ENCODE peak calls at places on chromosomes 4 and X, in six cellular contexts. N is SK-N-SH, V is mesenchymal stem cell, T is fibroblast of lung, P is neuronal stem cell, G is mammary epithelial cell. O is an unnamed sample.

GRCh38 chr4:118338981-118339765 is 13.6 kb downstream of the PRSS12 start:
- DNase-seq in G (peak; percentile 79), P (no peak), V (no peak), N (no peak), T (peak; percentile 77), O (peak; percentile 74)

GRCh38 chrX:24696241-24696640 is 2.5 kb downstream of the POLA1 start:
- DNase-seq in G (no peak), P (no peak), T (peak; percentile 7), V (no peak), N (no peak), O (no peak)

GRCh38 chr4:135185256-135185655 is 983.7 kb upstream of the PABPC4L start:
- DNase-seq in G (no peak), T (no peak), N (no peak), V (no peak), P (no peak), O (no peak)

GRCh38 chr4:106502106-106502699 is 133.6 kb upstream of the GIMD1 start:
- DNase-seq in P (peak; percentile 56), N (peak; percentile 62), G (peak; percentile 52), T (peak; percentile 54), V (peak; percentile 61), O (peak; percentile 79)

GRCh38 chrX:150621652-150622051 is 53.2 kb downstream of the MTM1 start:
- DNase-seq in P (no peak), G (no peak), V (no peak), N (peak; percentile 4), T (no peak), O (no peak)

GRCh38 chr4:152630361-152630760 is 49.4 kb downstream of the TMEM154 start:
- DNase-seq in G (no peak), P (no peak), N (no peak), V (no peak), T (no peak), O (no peak)

GRCh38 chr4:89486042-89486441 is 178.4 kb upstream of the GPRIN3 start:
- DNase-seq in P (no peak), T (no peak), G (peak; percentile 19), V (peak; percentile 54), N (peak; percentile 22), O (peak; percentile 72)

GRCh38 chr4:47617607-47618006 is 132.5 kb downstream of the ATP10D start:
- DNase-seq in T (no peak), N (no peak), P (no peak), G (no peak), V (no peak), O (no peak)

GRCh38 chr4:151783867-151784266 is 23.1 kb upstream of the GATB start:
- DNase-seq in V (no peak), P (no peak), T (peak; percentile 33), N (no peak), G (no peak), O (no peak)

GRCh38 chrX:11949291-11949690 is 189.0 kb upstream of the FRMPD4 start:
- DNase-seq in N (no peak), G (no peak), P (no peak), V (no peak), T (no peak), O (no peak)

GRCh38 chr4:48937033-48937432 is 30.5 kb upstream of the OCIAD2 start:
- DNase-seq in V (no peak), T (no peak), G (no peak), N (no peak), P (no peak), O (no peak)

GRCh38 chr4:184074989-184075388 is 142.7 kb downstream of the ENPP6 start:
- DNase-seq in G (no peak), T (no peak), V (no peak), P (no peak), N (no peak), O (no peak)

GRCh38 chr4:124903995-124904722 is 191.6 kb upstream of the ANKRD50 start:
- DNase-seq in T (peak; percentile 76), N (no peak), V (peak; percentile 41), P (no peak), G (peak; percentile 53), O (peak; percentile 81)

GRCh38 chrX:20595928-20596550 is 329.3 kb upstream of the RPS6KA3 start:
- DNase-seq in G (peak; percentile 69), T (peak; percentile 44), N (no peak), P (no peak), V (peak; percentile 18), O (peak; percentile 29)

GRCh38 chr4:110275871-110276270 is 77.5 kb upstream of the ELOVL6 start:
- DNase-seq in V (peak; percentile 34), P (no peak), T (peak; percentile 92), G (peak; percentile 50), N (no peak), O (peak; percentile 61)

GRCh38 chrX:79715448-79715847 is 299.1 kb upstream of the TBX22 start:
- DNase-seq in P (no peak), G (no peak), V (no peak), N (peak; percentile 36), T (no peak), O (no peak)

GRCh38 chrX:41382699-41383645 is 49.0 kb downstream of the DDX3X start:
- DNase-seq in N (no peak), V (peak; percentile 60), T (peak; percentile 33), G (no peak), P (no peak), O (peak; percentile 31)
- H3K9ac ChIP-seq in N (no peak overlapping the region), V (peak overlapping the region; percentile 21), T (no peak overlapping the region), G (no peak overlapping the region), P (no peak overlapping the region), O (peak overlapping the region; percentile 12)

GRCh38 chr4:3515646-3516045 is 16.6 kb downstream of the LRPAP1 start:
- DNase-seq in N (no peak), T (no peak), P (no peak), V (no peak), G (no peak), O (no peak)

GRCh38 chr4:3513807-3514206 is 18.4 kb downstream of the LRPAP1 start:
- DNase-seq in V (no peak), T (no peak), N (no peak), G (no peak), P (no peak), O (no peak)

GRCh38 chr4:3516061-3516835 is 16.0 kb downstream of the LRPAP1 start:
- DNase-seq in P (no peak), N (no peak), V (no peak), G (no peak), T (no peak), O (no peak)

GRCh38 chr4:3514221-3514780 is 17.9 kb downstream of the LRPAP1 start:
- DNase-seq in N (no peak), G (no peak), T (no peak), V (no peak), P (no peak), O (no peak)

DNA sequence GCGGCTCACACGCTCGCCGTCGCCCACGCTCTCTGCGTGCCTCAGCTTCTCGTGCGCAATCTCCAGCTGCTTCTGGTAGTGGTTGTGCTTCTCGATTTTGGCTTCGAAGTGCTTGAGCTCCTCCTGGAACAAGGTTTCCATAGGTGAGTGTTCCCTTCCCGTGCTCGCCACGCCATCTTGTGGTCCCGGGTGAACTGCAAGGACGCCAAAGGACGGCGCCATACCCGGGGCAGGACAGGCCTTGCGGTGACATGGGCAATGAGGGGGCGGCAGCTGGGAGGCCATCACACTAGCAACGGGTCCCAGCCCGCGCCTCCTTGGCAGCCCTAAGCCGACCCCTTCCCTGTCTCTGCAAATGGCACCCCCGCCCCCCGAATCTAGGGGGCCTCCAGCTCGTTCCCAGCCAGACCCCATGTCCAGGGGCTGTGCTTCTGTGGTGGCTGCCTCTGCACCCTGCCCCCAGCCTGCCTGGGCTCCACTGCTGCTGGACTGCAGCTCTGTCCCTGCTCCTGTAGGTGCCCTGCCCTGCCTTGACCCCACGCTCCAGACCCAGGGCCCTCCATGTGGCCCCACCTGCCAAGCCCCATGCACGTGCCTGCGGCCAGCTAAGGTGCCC is 17.3 kb downstream of the LRPAP1 start:
- DNase-seq in T (no peak), G (peak; percentile 17), P (no peak), V (no peak), N (no peak), O (no peak)
- H3K36me3 ChIP-seq in T (peaks cover 36% of the 10 kb centered on the region), G (peaks cover 19% of the 10 kb centered on the region), P (peaks cover 73% of the 10 kb centered on the region), V (peaks cover 92% of the 10 kb centered on the region), N (peaks cover 3% of the 10 kb centered on the region), O (peaks cover 86% of the 10 kb centered on the region)

GRCh38 chrX:69670001-69670555 is 54.2 kb downstream of the EDA start:
- DNase-seq in V (no peak), T (no peak), G (no peak), P (no peak), N (no peak), O (no peak)

GRCh38 chrX:69664693-69665092 is 48.8 kb downstream of the EDA start:
- DNase-seq in P (no peak), V (no peak), N (no peak), G (no peak), T (no peak), O (no peak)
- H3K9ac ChIP-seq in P (no peak overlapping the region), V (no peak overlapping the region), N (no peak overlapping the region), G (no peak overlapping the region), T (no peak overlapping the region), O (no peak overlapping the region)

DNA sequence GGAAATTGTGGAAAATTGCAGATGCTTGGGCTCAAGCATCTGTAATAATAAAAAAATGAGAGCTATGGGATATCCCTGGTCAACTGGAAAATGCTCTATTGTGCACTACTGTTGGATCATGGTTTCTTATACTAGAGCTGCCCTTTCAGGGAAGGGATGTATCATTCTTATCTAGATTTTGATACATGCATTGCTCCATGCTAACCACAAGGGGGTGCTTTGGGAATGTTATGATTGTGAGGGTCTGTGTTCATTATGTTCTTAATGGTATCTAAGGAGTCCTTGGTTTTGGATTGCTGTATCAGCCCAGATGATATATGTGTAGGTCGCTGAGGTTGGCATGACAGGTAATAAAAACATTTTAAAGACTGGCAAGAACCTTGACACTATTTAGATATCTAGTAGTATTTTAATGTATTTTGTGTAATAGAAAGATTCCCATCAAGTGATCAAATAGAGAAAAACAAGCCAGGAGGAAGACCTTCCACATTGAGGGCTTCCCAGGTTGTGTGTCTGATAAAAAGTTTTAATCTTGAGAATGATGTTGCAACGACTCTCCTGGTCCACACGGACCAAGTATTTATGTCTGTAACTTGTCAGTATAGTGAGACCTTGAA is 49.2 kb upstream of the TLR2 start:
- DNase-seq in T (peak; percentile 17), N (peak; percentile 56), P (no peak), V (peak; percentile 11), G (no peak), O (peak; percentile 71)
- H3K36me3 ChIP-seq in T (peaks cover 3% of the 10 kb centered on the region), N (peaks cover 31% of the 10 kb centered on the region), P (peaks cover 18% of the 10 kb centered on the region), V (peaks cover 32% of the 10 kb centered on the region), G (no peaks in the 10 kb centered on the region), O (peaks cover 19% of the 10 kb centered on the region)

GRCh38 chr4:15729910-15730533 is 27.2 kb downstream of the BST1 start:
- DNase-seq in V (peak; percentile 57), T (peak; percentile 20), G (peak; percentile 33), P (peak; percentile 29), N (peak; percentile 66), O (peak; percentile 86)
- H3K9ac ChIP-seq in V (peak overlapping the region; percentile 0), T (no peak overlapping the region), G (no peak overlapping the region), P (no peak overlapping the region), N (no peak overlapping the region), O (no peak overlapping the region)

GRCh38 chrX:53280316-53280702 is 1.1 kb downstream of the IQSEC2 start:
- DNase-seq in V (no peak), N (no peak), T (no peak), P (no peak), G (no peak), O (no peak)

GRCh38 chrX:53283099-53283498 is 1.7 kb upstream of the IQSEC2 start:
- DNase-seq in V (no peak), N (no peak), T (no peak), G (no peak), P (no peak), O (no peak)

GRCh38 chrX:53280703-53281320 is 572 bp downstream of the IQSEC2 start:
- DNase-seq in P (no peak), T (peak; percentile 63), G (peak; percentile 55), N (no peak), V (peak; percentile 46), O (peak; percentile 50)

GRCh38 chrX:53282313-53282712 is 929 bp upstream of the IQSEC2 start:
- DNase-seq in T (peak; percentile 22), V (no peak), P (no peak), G (no peak), N (no peak), O (peak; percentile 10)

GRCh38 chrX:53281321-53281822 is at the start of gene IQSEC2:
- DNase-seq in N (no peak), P (no peak), T (peak; percentile 82), V (peak; percentile 82), G (peak; percentile 71), O (peak; percentile 91)
- H3K36me3 ChIP-seq in N (peaks cover 3% of the 10 kb centered on the region), P (no peaks in the 10 kb centered on the region), T (no peaks in the 10 kb centered on the region), V (no peaks in the 10 kb centered on the region), G (no peaks in the 10 kb centered on the region), O (no peaks in the 10 kb centered on the region)

O was measured in adipocyte.